ENCODE peak calls at places on chromosomes 7 and 10, in five cellular contexts. N is AG08395, K is nucleus accumbens, H is CD14-positive monocyte, B is RPMI7951. Y is an unnamed sample.

GRCh38 chr7:38027884-38028455 is 107.5 kb downstream of the EPDR1 start:
- DNase-seq in N (no peak), H (no peak), K (no peak), B (no peak), Y (no peak)

GRCh38 chr10:49010831-49011230 is 71.2 kb upstream of the LRRC18 start:
- DNase-seq in B (no peak), H (no peak), K (no peak), N (no peak), Y (no peak)

GRCh38 chr7:40647719-40648118 is 512.9 kb downstream of the SUGCT start:
- DNase-seq in K (no peak), N (no peak), H (no peak), B (peak; percentile 6), Y (no peak)

GRCh38 chr10:119250641-119251314 is 43.4 kb downstream of the GRK5 start:
- DNase-seq in N (peak; percentile 50), B (peak; percentile 64), H (no peak), K (no peak), Y (no peak)

GRCh38 chr7:131028293-131028692 is 294.3 kb upstream of the KLF14 start:
- DNase-seq in B (no peak), K (no peak), H (no peak), N (no peak), Y (no peak)

GRCh38 chr10:132104471-132105301 is 38.9 kb downstream of the JAKMIP3 start:
- DNase-seq in N (no peak), H (no peak), K (no peak), B (no peak), Y (no peak)

GRCh38 chr7:151083071-151083823 is at the start of gene TMUB1:
- DNase-seq in N (peak; percentile 54), B (peak; percentile 65), H (peak; percentile 89), K (peak; percentile 85), Y (no peak)

GRCh38 chr7:19119901-19120486 is 2.6 kb upstream of the TWIST1 start:
- DNase-seq in N (no peak), H (no peak), K (no peak), B (no peak), Y (no peak)

GRCh38 chr7:120272896-120273475 is at the start of gene KCND2:
- DNase-seq in B (no peak), N (no peak), H (no peak), K (peak; percentile 55), Y (no peak)

GRCh38 chr10:22853906-22854447 is 73.9 kb upstream of the ARMC3 start:
- DNase-seq in B (peak; percentile 37), H (no peak), K (no peak), N (no peak), Y (no peak)

Y was measured in DMS79.